ENCODE peak calls at places on chromosomes 13 and 19, in seven cellular contexts. U is HL-60, G is kidney epithelial cell, V is neuronal stem cell, P is omental fat pad, Z is occipital lobe, B is AG10803. D is an unnamed sample.

GRCh38 chr19:49411681-49412321 is 11.4 kb downstream of the PTH2 start:
- DNase-seq in U (no peak), G (no peak), V (no peak), P (no peak), Z (no peak), B (no peak), D (no peak)

GRCh38 chr19:13463296-13463695 is 43.0 kb downstream of the CACNA1A start:
- DNase-seq in U (peak; percentile 3), G (no peak), V (peak; percentile 62), P (no peak), Z (no peak), B (peak; percentile 9), D (no peak)

GRCh38 chr19:30686252-30686762 is 314.1 kb downstream of the ZNF536 start:
- DNase-seq in U (no peak), G (no peak), V (no peak), P (no peak), Z (no peak), B (peak; percentile 42), D (no peak)

GRCh38 chr19:14337510-14337909 is 43.7 kb upstream of the ADGRE5 start:
- DNase-seq in U (no peak), G (no peak), V (no peak), P (no peak), Z (no peak), B (no peak), D (no peak)

GRCh38 chr19:16778796-16779411 is 50.3 kb upstream of the SIN3B start:
- DNase-seq in U (peak; percentile 80), G (peak; percentile 21), V (peak; percentile 31), P (no peak), Z (no peak), B (peak; percentile 59), D (no peak)

GRCh38 chr19:54179921-54180452 is 7.0 kb upstream of the TMC4 start:
- DNase-seq in U (peak; percentile 58), G (peak; percentile 67), V (peak; percentile 84), P (no peak), Z (peak; percentile 22), B (no peak), D (no peak)

GRCh38 chr19:5961969-5962945 is 15.7 kb downstream of the RANBP3 start:
- DNase-seq in U (peak; percentile 65), G (no peak), V (no peak), P (no peak), Z (no peak), B (peak; percentile 67), D (no peak)

GRCh38 chr13:76245920-76246319 is 609.8 kb downstream of the LMO7 start:
- DNase-seq in U (no peak), G (no peak), V (no peak), P (no peak), Z (no peak), B (no peak), D (no peak)

GRCh38 chr19:30063184-30064020 is 121.4 kb downstream of the URI1 start:
- DNase-seq in U (no peak), G (no peak), V (no peak), P (no peak), Z (no peak), B (no peak), D (no peak)

GRCh38 chr13:40165533-40165932 is 500.9 kb downstream of the FOXO1 start:
- DNase-seq in U (no peak), G (no peak), V (no peak), P (no peak), Z (no peak), B (no peak), D (no peak)

GRCh38 chr13:50415428-50415827 is 400.2 kb downstream of the KCNRG start:
- DNase-seq in U (no peak), G (no peak), V (no peak), P (no peak), Z (no peak), B (no peak), D (no peak)

GRCh38 chr19:42048992-42049391 is 21.0 kb downstream of the GRIK5 start:
- DNase-seq in U (no peak), G (no peak), V (no peak), P (no peak), Z (no peak), B (no peak), D (no peak)

GRCh38 chr13:32986552-32986951 is 29.7 kb upstream of the KL start:
- DNase-seq in U (no peak), G (no peak), V (no peak), P (no peak), Z (no peak), B (no peak), D (no peak)